ENCODE peak calls at places on chromosomes 6 and 20, in nine cellular contexts. One of them, this sample, is unnamed.

GRCh38 chr20:400451-401275 is 7.4 kb upstream of the RBCK1 start:
- DNase-seq in MM.1S: no peak
- DNase-seq in SK-N-SH: peak; percentile 53
- DNase-seq in OCI-LY7: peak; percentile 46
- DNase-seq in PC-3: no peak
- DNase-seq in GM23248: peak; percentile 24
- DNase-seq in GM23338: peak; percentile 41
- DNase-seq in HCT116: no peak
- DNase-seq in PC-9: no peak
- DNase-seq in this sample: peak; percentile 57

GRCh38 chr6:166360243-166361079 is 18.1 kb upstream of the SFT2D1 start:
- DNase-seq in GM23338: no peak
- DNase-seq in HCT116: no peak
- DNase-seq in GM23248: peak; percentile 29
- DNase-seq in SK-N-SH: no peak
- DNase-seq in MM.1S: no peak
- DNase-seq in PC-3: peak; percentile 33
- DNase-seq in PC-9: no peak
- DNase-seq in OCI-LY7: no peak
- DNase-seq in this sample: no peak

GRCh38 chr6:125790403-125791150 is at the start of gene NCOA7:
- DNase-seq in GM23338: peak; percentile 88
- DNase-seq in GM23248: peak; percentile 89
- DNase-seq in HCT116: no peak
- DNase-seq in PC-3: peak; percentile 58
- DNase-seq in MM.1S: peak; percentile 78
- DNase-seq in OCI-LY7: peak; percentile 80
- DNase-seq in PC-9: peak; percentile 50
- DNase-seq in SK-N-SH: peak; percentile 93
- DNase-seq in this sample: peak; percentile 90

GRCh38 chr6:32558426-32559057 is 28.5 kb upstream of the HLA-DRB5 start:
- DNase-seq in OCI-LY7: no peak
- DNase-seq in GM23338: peak; percentile 37
- DNase-seq in GM23248: no peak
- DNase-seq in HCT116: no peak
- DNase-seq in PC-3: no peak
- DNase-seq in SK-N-SH: no peak
- DNase-seq in MM.1S: no peak
- DNase-seq in PC-9: no peak
- DNase-seq in this sample: no peak

GRCh38 chr6:142416179-142416578 is 114.4 kb downstream of the ADGRG6 start:
- DNase-seq in HCT116: no peak
- DNase-seq in OCI-LY7: no peak
- DNase-seq in GM23248: peak; percentile 98
- DNase-seq in PC-3: peak; percentile 41
- DNase-seq in MM.1S: no peak
- DNase-seq in PC-9: no peak
- DNase-seq in SK-N-SH: no peak
- DNase-seq in GM23338: peak; percentile 20
- DNase-seq in this sample: no peak

GRCh38 chr6:41367700-41368099 is 32.3 kb downstream of the NCR2 start:
- DNase-seq in HCT116: peak; percentile 60
- DNase-seq in OCI-LY7: peak; percentile 18
- DNase-seq in GM23338: peak; percentile 92
- DNase-seq in PC-9: peak; percentile 37
- DNase-seq in SK-N-SH: peak; percentile 85
- DNase-seq in MM.1S: no peak
- DNase-seq in PC-3: peak; percentile 77
- DNase-seq in GM23248: peak; percentile 70
- DNase-seq in this sample: peak; percentile 46

GRCh38 chr6:80098392-80098791 is 8.1 kb upstream of the BCKDHB start:
- DNase-seq in GM23248: no peak
- DNase-seq in GM23338: no peak
- DNase-seq in HCT116: no peak
- DNase-seq in PC-3: no peak
- DNase-seq in MM.1S: no peak
- DNase-seq in SK-N-SH: no peak
- DNase-seq in PC-9: no peak
- DNase-seq in OCI-LY7: no peak
- DNase-seq in this sample: no peak

GRCh38 chr20:51258582-51259175 is 235.8 kb upstream of the KCNG1 start:
- DNase-seq in OCI-LY7: no peak
- DNase-seq in GM23338: no peak
- DNase-seq in SK-N-SH: no peak
- DNase-seq in MM.1S: no peak
- DNase-seq in PC-9: peak; percentile 66
- DNase-seq in GM23248: peak; percentile 51
- DNase-seq in HCT116: no peak
- DNase-seq in PC-3: peak; percentile 61
- DNase-seq in this sample: no peak

GRCh38 chr20:21063276-21063675 is 42.9 kb downstream of the LINC00237 start:
- DNase-seq in GM23248: no peak
- DNase-seq in PC-9: no peak
- DNase-seq in PC-3: no peak
- DNase-seq in GM23338: no peak
- DNase-seq in OCI-LY7: no peak
- DNase-seq in MM.1S: no peak
- DNase-seq in HCT116: no peak
- DNase-seq in SK-N-SH: no peak
- DNase-seq in this sample: no peak

GRCh38 chr20:55744896-55745295 is 260.4 kb downstream of the CBLN4 start:
- DNase-seq in GM23248: no peak
- DNase-seq in OCI-LY7: no peak
- DNase-seq in PC-3: no peak
- DNase-seq in SK-N-SH: no peak
- DNase-seq in MM.1S: no peak
- DNase-seq in HCT116: no peak
- DNase-seq in GM23338: no peak
- DNase-seq in PC-9: no peak
- DNase-seq in this sample: no peak

GRCh38 chr6:161073940-161074339 is 82.4 kb downstream of the MAP3K4 start:
- DNase-seq in GM23338: no peak
- DNase-seq in PC-3: no peak
- DNase-seq in OCI-LY7: no peak
- DNase-seq in PC-9: no peak
- DNase-seq in HCT116: no peak
- DNase-seq in GM23248: no peak
- DNase-seq in MM.1S: no peak
- DNase-seq in SK-N-SH: no peak
- DNase-seq in this sample: no peak

GRCh38 chr20:23320317-23320716 is 30.3 kb upstream of the NXT1 start:
- DNase-seq in MM.1S: no peak
- DNase-seq in GM23248: peak; percentile 71
- DNase-seq in SK-N-SH: peak; percentile 24
- DNase-seq in HCT116: peak; percentile 26
- DNase-seq in PC-9: no peak
- DNase-seq in PC-3: peak; percentile 64
- DNase-seq in GM23338: peak; percentile 47
- DNase-seq in OCI-LY7: no peak
- DNase-seq in this sample: no peak

GRCh38 chr6:44697333-44697732 is 309.8 kb downstream of the CDC5L start:
- DNase-seq in SK-N-SH: no peak
- DNase-seq in HCT116: no peak
- DNase-seq in GM23338: peak; percentile 33
- DNase-seq in GM23248: no peak
- DNase-seq in OCI-LY7: no peak
- DNase-seq in PC-9: no peak
- DNase-seq in PC-3: no peak
- DNase-seq in MM.1S: no peak
- DNase-seq in this sample: no peak

GRCh38 chr6:133871131-133871530 is 17.8 kb upstream of the TCF21 start:
- DNase-seq in GM23338: no peak
- DNase-seq in MM.1S: no peak
- DNase-seq in PC-9: no peak
- DNase-seq in HCT116: no peak
- DNase-seq in GM23248: no peak
- DNase-seq in SK-N-SH: no peak
- DNase-seq in PC-3: no peak
- DNase-seq in OCI-LY7: no peak
- DNase-seq in this sample: no peak

GRCh38 chr6:136959471-136959891 is 37.4 kb downstream of the SLC35D3 start:
- DNase-seq in MM.1S: no peak
- DNase-seq in GM23248: no peak
- DNase-seq in PC-9: no peak
- DNase-seq in OCI-LY7: no peak
- DNase-seq in SK-N-SH: peak; percentile 36
- DNase-seq in GM23338: peak; percentile 68
- DNase-seq in HCT116: no peak
- DNase-seq in PC-3: no peak
- DNase-seq in this sample: no peak

GRCh38 chr6:157380779-157381561 is at the start of gene ZDHHC14:
- DNase-seq in SK-N-SH: peak; percentile 90
- DNase-seq in MM.1S: peak; percentile 77
- DNase-seq in OCI-LY7: peak; percentile 76
- DNase-seq in GM23338: peak; percentile 57
- DNase-seq in PC-3: peak; percentile 81
- DNase-seq in GM23248: peak; percentile 94
- DNase-seq in HCT116: peak; percentile 43
- DNase-seq in PC-9: peak; percentile 58
- DNase-seq in this sample: peak; percentile 93
- H3K4me3 ChIP-seq in SK-N-SH: peak within 1 kb of the TSS; percentile 97
- H3K4me3 ChIP-seq in MM.1S: peak within 1 kb of the TSS; percentile 75
- H3K4me3 ChIP-seq in OCI-LY7: peak within 1 kb of the TSS; percentile 98
- H3K4me3 ChIP-seq in GM23338: peak within 1 kb of the TSS; percentile 89
- H3K4me3 ChIP-seq in PC-3: peak within 1 kb of the TSS; percentile 96
- H3K4me3 ChIP-seq in GM23248: peak within 1 kb of the TSS; percentile 93
- H3K4me3 ChIP-seq in HCT116: peak within 1 kb of the TSS; percentile 75
- H3K4me3 ChIP-seq in PC-9: peak within 1 kb of the TSS; percentile 77
- H3K4me3 ChIP-seq in this sample: peak within 1 kb of the TSS; percentile 98

GRCh38 chr20:41176711-41177552 is 39.6 kb downstream of the PLCG1 start:
- DNase-seq in GM23248: no peak
- DNase-seq in HCT116: no peak
- DNase-seq in GM23338: no peak
- DNase-seq in SK-N-SH: no peak
- DNase-seq in PC-3: no peak
- DNase-seq in PC-9: no peak
- DNase-seq in OCI-LY7: no peak
- DNase-seq in MM.1S: no peak
- DNase-seq in this sample: no peak

GRCh38 chr20:41175727-41176330 is 38.5 kb downstream of the PLCG1 start:
- DNase-seq in HCT116: no peak
- DNase-seq in MM.1S: no peak
- DNase-seq in PC-3: no peak
- DNase-seq in GM23338: no peak
- DNase-seq in SK-N-SH: no peak
- DNase-seq in PC-9: no peak
- DNase-seq in GM23248: no peak
- DNase-seq in OCI-LY7: no peak
- DNase-seq in this sample: no peak

GRCh38 chr20:41178495-41178894 is 41.2 kb downstream of the PLCG1 start:
- DNase-seq in MM.1S: no peak
- DNase-seq in PC-9: no peak
- DNase-seq in PC-3: no peak
- DNase-seq in GM23248: no peak
- DNase-seq in SK-N-SH: no peak
- DNase-seq in OCI-LY7: no peak
- DNase-seq in GM23338: no peak
- DNase-seq in HCT116: no peak
- DNase-seq in this sample: no peak

GRCh38 chr20:41178904-41179432 is 41.6 kb downstream of the PLCG1 start:
- DNase-seq in PC-3: no peak
- DNase-seq in SK-N-SH: no peak
- DNase-seq in HCT116: no peak
- DNase-seq in GM23248: no peak
- DNase-seq in OCI-LY7: no peak
- DNase-seq in GM23338: no peak
- DNase-seq in MM.1S: no peak
- DNase-seq in PC-9: no peak
- DNase-seq in this sample: no peak

GRCh38 chr20:41177636-41178035 is 40.3 kb downstream of the PLCG1 start:
- DNase-seq in SK-N-SH: no peak
- DNase-seq in GM23338: no peak
- DNase-seq in PC-9: peak; percentile 58
- DNase-seq in OCI-LY7: no peak
- DNase-seq in PC-3: peak; percentile 85
- DNase-seq in GM23248: peak; percentile 97
- DNase-seq in MM.1S: no peak
- DNase-seq in HCT116: peak; percentile 8
- DNase-seq in this sample: no peak
- H3K9me2 ChIP-seq in SK-N-SH: no peaks in the 10 kb centered on the region
- H3K9me2 ChIP-seq in GM23338: no peaks in the 10 kb centered on the region
- H3K9me2 ChIP-seq in PC-9: no peaks in the 10 kb centered on the region
- H3K9me2 ChIP-seq in OCI-LY7: no peaks in the 10 kb centered on the region
- H3K9me2 ChIP-seq in PC-3: no peaks in the 10 kb centered on the region
- H3K9me2 ChIP-seq in GM23248: no peaks in the 10 kb centered on the region
- H3K9me2 ChIP-seq in MM.1S: no peaks in the 10 kb centered on the region
- H3K9me2 ChIP-seq in HCT116: no peaks in the 10 kb centered on the region
- H3K9me2 ChIP-seq in this sample: no peaks in the 10 kb centered on the region

GRCh38 chr6:42704937-42705374 is 17.4 kb downstream of the PRPH2 start:
- DNase-seq in GM23248: no peak
- DNase-seq in PC-3: peak; percentile 42
- DNase-seq in SK-N-SH: no peak
- DNase-seq in PC-9: no peak
- DNase-seq in GM23338: no peak
- DNase-seq in MM.1S: no peak
- DNase-seq in OCI-LY7: no peak
- DNase-seq in HCT116: no peak
- DNase-seq in this sample: no peak
- H3K4me3 ChIP-seq in GM23248: no peak overlapping the region
- H3K4me3 ChIP-seq in PC-3: no peak overlapping the region
- H3K4me3 ChIP-seq in SK-N-SH: no peak overlapping the region
- H3K4me3 ChIP-seq in PC-9: no peak overlapping the region
- H3K4me3 ChIP-seq in GM23338: peak overlapping the region; percentile 50
- H3K4me3 ChIP-seq in MM.1S: no peak overlapping the region
- H3K4me3 ChIP-seq in OCI-LY7: no peak overlapping the region
- H3K4me3 ChIP-seq in HCT116: no peak overlapping the region
- H3K4me3 ChIP-seq in this sample: no peak overlapping the region

GRCh38 chr6:47672816-47673215 is 25.6 kb upstream of the ADGRF4 start:
- DNase-seq in HCT116: no peak
- DNase-seq in GM23338: no peak
- DNase-seq in PC-9: no peak
- DNase-seq in PC-3: no peak
- DNase-seq in GM23248: no peak
- DNase-seq in SK-N-SH: no peak
- DNase-seq in MM.1S: no peak
- DNase-seq in OCI-LY7: no peak
- DNase-seq in this sample: no peak

GRCh38 chr6:47674673-47675072 is 23.7 kb upstream of the ADGRF4 start:
- DNase-seq in GM23338: no peak
- DNase-seq in OCI-LY7: no peak
- DNase-seq in PC-9: no peak
- DNase-seq in MM.1S: no peak
- DNase-seq in HCT116: no peak
- DNase-seq in GM23248: no peak
- DNase-seq in SK-N-SH: no peak
- DNase-seq in PC-3: no peak
- DNase-seq in this sample: no peak

GRCh38 chr6:47671777-47672176 is 26.6 kb upstream of the ADGRF4 start:
- DNase-seq in GM23338: no peak
- DNase-seq in MM.1S: no peak
- DNase-seq in OCI-LY7: no peak
- DNase-seq in PC-9: no peak
- DNase-seq in GM23248: no peak
- DNase-seq in PC-3: no peak
- DNase-seq in SK-N-SH: no peak
- DNase-seq in HCT116: no peak
- DNase-seq in this sample: no peak

GRCh38 chr6:47669684-47670515 is 28.5 kb upstream of the ADGRF4 start:
- DNase-seq in SK-N-SH: no peak
- DNase-seq in HCT116: no peak
- DNase-seq in PC-3: no peak
- DNase-seq in OCI-LY7: no peak
- DNase-seq in MM.1S: no peak
- DNase-seq in GM23248: peak; percentile 2
- DNase-seq in GM23338: peak; percentile 66
- DNase-seq in PC-9: no peak
- DNase-seq in this sample: no peak

GRCh38 chr6:47670851-47671250 is 27.5 kb upstream of the ADGRF4 start:
- DNase-seq in MM.1S: no peak
- DNase-seq in GM23248: no peak
- DNase-seq in PC-9: no peak
- DNase-seq in HCT116: no peak
- DNase-seq in OCI-LY7: no peak
- DNase-seq in GM23338: peak; percentile 45
- DNase-seq in PC-3: no peak
- DNase-seq in SK-N-SH: no peak
- DNase-seq in this sample: no peak
- H3K9me2 ChIP-seq in MM.1S: no peaks in the 10 kb centered on the region
- H3K9me2 ChIP-seq in GM23248: no peaks in the 10 kb centered on the region
- H3K9me2 ChIP-seq in PC-9: no peaks in the 10 kb centered on the region
- H3K9me2 ChIP-seq in HCT116: peaks cover 4% of the 10 kb centered on the region
- H3K9me2 ChIP-seq in OCI-LY7: no peaks in the 10 kb centered on the region
- H3K9me2 ChIP-seq in GM23338: peaks cover 5% of the 10 kb centered on the region
- H3K9me2 ChIP-seq in PC-3: no peaks in the 10 kb centered on the region
- H3K9me2 ChIP-seq in SK-N-SH: no peaks in the 10 kb centered on the region
- H3K9me2 ChIP-seq in this sample: no peaks in the 10 kb centered on the region

This sample was measured in Karpas-422.